ENCODE peak calls at places on chromosomes 11 and 22, in eight cellular contexts. U is fibroblast of villous mesenchyme; O is neural crest cell; T is mesenteric fat pad; L is GM23338; E is activated CD8-positive, alpha-beta memory T cell treated with anti-CD3 and anti-CD28 coated beads for 48 hours; V is CMK; R is kidney tubule cell. X is an unnamed sample.
A peak's percentile ranks its signal among the peaks of the same experiment; 100 is the strongest.

GRCh38 chr11:121740902-121741301 is 288.1 kb upstream of the SORL1-AS1 start:
- DNase-seq in V (no peak), E (no peak), L (no peak), R (no peak), T (no peak), O (no peak), U (no peak), X (no peak)

GRCh38 chr11:130561441-130561881 is 113.0 kb downstream of the ADAMTS15 start:
- DNase-seq in R (no peak), L (no peak), V (peak; percentile 69), T (no peak), E (no peak), U (peak; percentile 91), O (no peak), X (no peak)

GRCh38 chr22:42084874-42085273 is 5.4 kb downstream of the SMDT1 start:
- DNase-seq in L (no peak), T (no peak), V (no peak), U (no peak), O (no peak), E (no peak), R (no peak), X (no peak)

GRCh38 chr11:64592656-64593055 is 1.6 kb downstream of the SLC22A12 start:
- DNase-seq in U (no peak), E (no peak), R (no peak), O (no peak), V (no peak), T (no peak), L (no peak), X (no peak)

GRCh38 chr22:35313311-35314121 is 13.8 kb downstream of the TOM1 start:
- DNase-seq in L (no peak), E (no peak), V (no peak), R (peak; percentile 97), T (peak; percentile 79), O (no peak), U (peak; percentile 82), X (no peak)

GRCh38 chr11:112100457-112100856 is 13.8 kb downstream of the SDHD start:
- DNase-seq in L (no peak), T (no peak), U (peak; percentile 85), R (no peak), E (no peak), O (no peak), V (no peak), X (no peak)

GRCh38 chr11:15852179-15852578 is 504.2 kb downstream of the SOX6 start:
- DNase-seq in T (no peak), U (peak; percentile 32), R (peak; percentile 29), O (no peak), V (no peak), E (no peak), L (peak; percentile 53), X (no peak)

GRCh38 chr22:22552630-22553029 is 6.4 kb downstream of the PRAME start:
- DNase-seq in V (no peak), T (no peak), E (no peak), R (no peak), U (peak; percentile 22), L (peak; percentile 69), O (peak; percentile 10), X (no peak)

GRCh38 chr11:75474878-75475766 is 42.1 kb upstream of the KLHL35 start:
- DNase-seq in T (no peak), E (peak; percentile 23), U (peak; percentile 79), V (peak; percentile 76), L (peak; percentile 95), O (peak; percentile 53), R (no peak), X (no peak)

GRCh38 chr22:35014812-35015211 is 51.1 kb upstream of the ISX start:
- DNase-seq in R (no peak), O (no peak), E (no peak), L (no peak), T (no peak), V (no peak), U (no peak), X (no peak)

GRCh38 chr11:20754957-20755356 is 85.6 kb downstream of the NELL1 start:
- DNase-seq in R (peak; percentile 22), U (no peak), L (peak; percentile 89), E (no peak), T (no peak), O (no peak), V (no peak), X (no peak)

GRCh38 chr11:65375012-65375411 is 7.4 kb downstream of the SLC25A45 start:
- DNase-seq in U (peak; percentile 37), T (no peak), R (no peak), O (no peak), V (no peak), E (no peak), L (no peak), X (no peak)

GRCh38 chr11:8735094-8735493 is 52.5 kb downstream of the RPL27A start:
- DNase-seq in O (no peak), R (peak; percentile 65), T (no peak), U (no peak), V (no peak), L (no peak), E (no peak), X (no peak)

GRCh38 chr11:110069158-110069737 is 23.9 kb upstream of the ZC3H12C start:
- DNase-seq in E (no peak), T (no peak), O (no peak), R (peak; percentile 83), U (peak; percentile 51), V (no peak), L (no peak), X (no peak)

GRCh38 chr22:37465721-37466120 is 20.5 kb downstream of the MFNG start:
- DNase-seq in U (no peak), T (no peak), R (no peak), E (no peak), O (no peak), V (no peak), L (no peak), X (no peak)

GRCh38 chr11:48012051-48012391 is 31.7 kb downstream of the PTPRJ start:
- DNase-seq in R (no peak), E (no peak), L (no peak), V (no peak), U (no peak), T (no peak), O (no peak), X (no peak)

GRCh38 chr22:46323126-46323525 is 12.4 kb upstream of the TRMU start:
- DNase-seq in V (no peak), L (no peak), E (no peak), R (no peak), O (no peak), U (no peak), T (no peak), X (no peak)

GRCh38 chr11:27600656-27601055 is 94.1 kb upstream of the LIN7C start:
- DNase-seq in V (no peak), O (no peak), L (no peak), T (no peak), R (peak; percentile 7), E (no peak), U (no peak), X (no peak)

GRCh38 chr11:26730711-26731460 is 9.0 kb upstream of the SLC5A12 start:
- DNase-seq in U (peak; percentile 18), L (no peak), V (no peak), E (no peak), O (no peak), T (no peak), R (peak; percentile 79), X (no peak)

GRCh38 chr11:71206186-71206585 is 46.2 kb downstream of the SHANK2 start:
- DNase-seq in V (no peak), U (peak; percentile 65), O (no peak), E (no peak), L (peak; percentile 58), R (peak; percentile 84), T (no peak), X (peak; percentile 8)

GRCh38 chr11:77510095-77510494 is 36.2 kb upstream of the PAK1 start:
- DNase-seq in E (no peak), R (no peak), O (no peak), T (no peak), V (no peak), U (no peak), L (no peak), X (no peak)

GRCh38 chr11:130313383-130314183 is 1.1 kb downstream of the ZBTB44 start:
- DNase-seq in U (peak; percentile 4), O (no peak), E (no peak), R (peak; percentile 49), T (no peak), L (peak; percentile 62), V (no peak), X (no peak)